ENCODE peak calls at places on chromosomes 2 and 18, in ten cellular contexts. G is germinal center, K is progenitor cell of endocrine pancreas, B is A549, H is H54, L is Kasumi-1, D is posterior vena cava, C is small intestine, F is IMR-90, M is fibroblast of mammary gland. X is an unnamed sample.

GRCh38 chr2:85853499-85854165 is 35.2 kb downstream of the ST3GAL5 start:
- DNase-seq in G (peak), K (no peak), B (no peak), H (no peak), L (peak), D (no peak), C (peak), F (no peak), M (no peak), X (no peak)

GRCh38 chr2:118121101-118121500 is 32.8 kb downstream of the INSIG2 start:
- DNase-seq in G (no peak), K (no peak), B (no peak), H (no peak), L (no peak), D (no peak), C (no peak), F (no peak), M (no peak), X (no peak)

GRCh38 chr2:86790828-86791561 is at the start of gene CD8A:
- DNase-seq in G (peak), K (no peak), B (no peak), H (no peak), L (peak), D (no peak), C (peak), F (peak), M (peak), X (peak)

GRCh38 chr2:223538920-223539440 is 63.2 kb downstream of the SCG2 start:
- DNase-seq in G (no peak), K (no peak), B (no peak), H (no peak), L (no peak), D (no peak), C (no peak), F (no peak), M (no peak), X (no peak)

GRCh38 chr18:58520964-58521363 is 107.9 kb downstream of the ALPK2 start:
- DNase-seq in G (no peak), K (no peak), B (no peak), H (peak), L (no peak), D (no peak), C (no peak), F (peak), M (peak), X (no peak)

GRCh38 chr2:128394004-128394730 is 75.5 kb upstream of the HS6ST1 start:
- DNase-seq in G (no peak), K (no peak), B (no peak), H (no peak), L (no peak), D (peak), C (no peak), F (no peak), M (no peak), X (no peak)

GRCh38 chr2:129058981-129059380 is 740.3 kb upstream of the HS6ST1 start:
- DNase-seq in G (no peak), K (no peak), B (no peak), H (no peak), L (no peak), D (no peak), C (no peak), F (no peak), M (no peak), X (no peak)

GRCh38 chr2:133152801-133153200 is 415.5 kb downstream of the NCKAP5 start:
- DNase-seq in G (no peak), K (no peak), B (no peak), H (no peak), L (no peak), D (no peak), C (no peak), F (no peak), M (no peak), X (no peak)

GRCh38 chr2:151728736-151729415 is 5.4 kb downstream of the NEB start:
- DNase-seq in G (peak), K (no peak), B (no peak), H (no peak), L (no peak), D (no peak), C (no peak), F (no peak), M (no peak), X (no peak)

GRCh38 chr2:172097557-172098131 is 5.1 kb downstream of the DLX2 start:
- DNase-seq in G (no peak), K (no peak), B (no peak), H (no peak), L (no peak), D (no peak), C (no peak), F (no peak), M (no peak), X (no peak)

GRCh38 chr2:73232471-73233153 is 427 bp downstream of the PRADC1 start:
- DNase-seq in G (peak), K (no peak), B (peak), H (no peak), L (peak), D (no peak), C (peak), F (no peak), M (no peak), X (no peak)

GRCh38 chr2:85734942-85735608 is 18.7 kb upstream of the ATOH8 start:
- DNase-seq in G (no peak), K (no peak), B (no peak), H (no peak), L (no peak), D (no peak), C (no peak), F (peak), M (peak), X (no peak)

GRCh38 chr2:229407170-229407569 is 136.1 kb upstream of the PID1 start:
- DNase-seq in G (no peak), K (no peak), B (peak), H (peak), L (no peak), D (no peak), C (peak), F (peak), M (peak), X (peak)

GRCh38 chr2:112482309-112483046 is 522 bp downstream of the TTL start:
- DNase-seq in G (peak), K (peak), B (peak), H (peak), L (peak), D (peak), C (peak), F (peak), M (peak), X (peak)

GRCh38 chr2:88307817-88308216 is 137.7 kb downstream of the THNSL2 start:
- DNase-seq in G (peak), K (no peak), B (peak), H (peak), L (peak), D (no peak), C (peak), F (peak), M (peak), X (peak)

GRCh38 chr2:163155279-163155883 is 316.8 kb upstream of the KCNH7 start:
- DNase-seq in G (peak), K (no peak), B (peak), H (no peak), L (peak), D (no peak), C (peak), F (peak), M (peak), X (peak)

GRCh38 chr2:70919672-70920366 is 15.9 kb upstream of the ATP6V1B1 start:
- DNase-seq in G (peak), K (peak), B (peak), H (peak), L (peak), D (peak), C (peak), F (peak), M (peak), X (peak)

GRCh38 chr2:206418968-206419367 is 24.4 kb upstream of the ADAM23 start:
- DNase-seq in G (no peak), K (no peak), B (no peak), H (no peak), L (no peak), D (no peak), C (no peak), F (no peak), M (no peak), X (no peak)

GRCh38 chr2:240136671-240137292 is 677 bp upstream of the COPS9 start:
- DNase-seq in G (peak), K (no peak), B (no peak), H (no peak), L (no peak), D (no peak), C (no peak), F (no peak), M (no peak), X (no peak)

X was measured in AG10803.